ENCODE peak calls at places on chromosomes 5 and 9, in six cellular contexts. M is BJ, Y is sigmoid colon, E is IMR-90, N is neural progenitor cell, R is AG04450. Q is an unnamed sample.

GRCh38 chr5:73031839-73032238 is 76.0 kb downstream of the FCHO2 start:
- DNase-seq in M (peak; percentile 35), Y (no peak), E (peak; percentile 91), N (no peak), R (peak; percentile 66), Q (peak; percentile 83)

GRCh38 chr5:42811591-42812392 is at the start of gene SELENOP:
- DNase-seq in M (peak; percentile 2), Y (peak; percentile 81), E (no peak), N (peak; percentile 69), R (no peak), Q (peak; percentile 26)

GRCh38 chr5:172646716-172647285 is 5.7 kb downstream of the NEURL1B start:
- DNase-seq in M (no peak), Y (peak; percentile 92), E (peak; percentile 15), N (peak; percentile 75), R (no peak), Q (peak; percentile 34)

GRCh38 chr5:169980418-169981053 is at the start of gene INSYN2B:
- DNase-seq in M (peak; percentile 63), Y (peak; percentile 66), E (peak; percentile 87), N (peak; percentile 93), R (peak; percentile 71), Q (peak; percentile 94)

GRCh38 chr9:20396509-20396908 is 225.8 kb downstream of the MLLT3 start:
- DNase-seq in M (no peak), Y (no peak), E (no peak), N (no peak), R (no peak), Q (no peak)

GRCh38 chr5:115453391-115454095 is 91.0 kb downstream of the FEM1C start:
- DNase-seq in M (no peak), Y (no peak), E (no peak), N (no peak), R (no peak), Q (no peak)

GRCh38 chr5:169742773-169743296 is 105.8 kb downstream of the DOCK2 start:
- DNase-seq in M (peak; percentile 79), Y (no peak), E (peak; percentile 76), N (no peak), R (peak; percentile 59), Q (peak; percentile 82)

GRCh38 chr9:69922646-69923045 is 102.0 kb downstream of the CFAP95 start:
- DNase-seq in M (no peak), Y (no peak), E (peak; percentile 30), N (no peak), R (no peak), Q (no peak)

DNA sequence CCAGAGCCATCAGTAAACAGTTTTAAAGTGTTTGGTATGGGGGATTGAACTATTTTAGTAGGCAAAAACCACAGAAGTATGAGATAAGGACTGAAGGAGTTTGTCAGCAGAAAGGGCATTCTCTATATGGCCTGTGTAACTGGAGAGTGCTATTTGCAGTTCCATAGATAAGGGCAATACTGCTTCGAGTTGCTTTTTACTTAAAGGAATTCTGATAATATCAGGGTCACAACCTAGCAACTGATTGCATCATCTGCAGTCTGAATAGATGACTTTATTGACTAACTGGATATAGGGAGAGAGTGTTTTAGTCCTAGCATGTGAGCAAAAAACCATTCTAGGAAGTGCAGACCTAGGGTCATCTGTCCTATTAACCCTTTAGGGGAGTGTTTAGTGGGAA is 645.2 kb upstream of the PTPRD start:
- DNase-seq in M (no peak), Y (no peak), E (no peak), N (no peak), R (no peak), Q (no peak)
- H3K4me3 ChIP-seq in M (no peak overlapping the region), Y (no peak overlapping the region), E (no peak overlapping the region), N (no peak overlapping the region), R (no peak overlapping the region), Q (no peak overlapping the region)

DNA sequence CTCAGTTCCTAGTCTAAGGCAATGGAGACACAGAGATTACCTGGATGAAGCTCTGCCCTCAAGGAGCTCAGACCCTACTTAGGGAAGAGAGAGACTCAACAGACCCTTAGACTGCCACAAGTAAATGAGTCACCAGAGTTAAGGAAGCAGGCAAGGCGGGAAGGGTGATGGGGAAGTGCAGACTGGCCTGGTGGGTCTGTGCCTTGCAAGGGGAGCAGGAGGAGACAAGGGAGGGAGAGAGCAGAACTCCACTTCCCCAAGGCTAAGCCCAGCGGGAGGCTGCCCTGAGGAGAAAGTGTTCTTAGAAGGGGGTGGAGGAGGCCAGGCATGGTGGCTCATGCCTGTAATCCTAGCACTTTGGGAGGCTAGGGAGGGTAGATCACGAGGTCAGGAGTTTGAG is 83.7 kb downstream of the HRH2 start:
- DNase-seq in M (no peak), Y (no peak), E (no peak), N (no peak), R (no peak), Q (no peak)
- TF ChIP-seq CTCF in M (no peak), Y (no peak), E (no peak), N (no peak), R (no peak), Q (no peak)

GRCh38 chr5:1103505-1104326 is 8.1 kb downstream of the SLC12A7 start:
- DNase-seq in M (no peak), Y (peak; percentile 89), E (no peak), N (no peak), R (no peak), Q (peak; percentile 35)

GRCh38 chr5:1105350-1106265 is 6.3 kb downstream of the SLC12A7 start:
- DNase-seq in M (no peak), Y (no peak), E (no peak), N (no peak), R (no peak), Q (peak; percentile 31)

GRCh38 chr5:1106385-1107166 is 5.3 kb downstream of the SLC12A7 start:
- DNase-seq in M (no peak), Y (no peak), E (no peak), N (no peak), R (no peak), Q (no peak)

GRCh38 chr5:1103093-1103492 is 8.8 kb downstream of the SLC12A7 start:
- DNase-seq in M (no peak), Y (no peak), E (peak; percentile 31), N (no peak), R (no peak), Q (no peak)

GRCh38 chr5:1104327-1105006 is 7.4 kb downstream of the SLC12A7 start:
- DNase-seq in M (no peak), Y (no peak), E (no peak), N (no peak), R (no peak), Q (no peak)
- H3K4me3 ChIP-seq in M (no peak overlapping the region), Y (no peak overlapping the region), E (no peak overlapping the region), N (no peak overlapping the region), R (no peak overlapping the region), Q (no peak overlapping the region)

GRCh38 chr5:10489810-10490426 is 48.2 kb downstream of the ROPN1L start:
- DNase-seq in M (no peak), Y (no peak), E (peak; percentile 31), N (no peak), R (no peak), Q (peak; percentile 49)
- TF ChIP-seq CTCF in M (no peak), Y (no peak), E (no peak), N (no peak), R (no peak), Q (no peak)

GRCh38 chr9:99816392-99816791 is 5.3 kb upstream of the NR4A3 start:
- DNase-seq in M (no peak), Y (no peak), E (no peak), N (no peak), R (no peak), Q (no peak)

GRCh38 chr9:99819484-99820329 is 2.0 kb upstream of the NR4A3 start:
- DNase-seq in M (peak; percentile 68), Y (peak; percentile 98), E (peak; percentile 96), N (peak; percentile 98), R (peak; percentile 87), Q (peak; percentile 95)

GRCh38 chr9:99820330-99821186 is 1.1 kb upstream of the NR4A3 start:
- DNase-seq in M (peak; percentile 31), Y (peak; percentile 93), E (peak; percentile 89), N (no peak), R (peak; percentile 61), Q (peak; percentile 88)

GRCh38 chr9:99819123-99819483 is 2.6 kb upstream of the NR4A3 start:
- DNase-seq in M (no peak), Y (no peak), E (no peak), N (no peak), R (peak; percentile 78), Q (no peak)

GRCh38 chr9:99818439-99818992 is 3.2 kb upstream of the NR4A3 start:
- DNase-seq in M (no peak), Y (no peak), E (no peak), N (peak; percentile 59), R (no peak), Q (no peak)
- H3K4me3 ChIP-seq in M (peak overlapping the region; percentile 76), Y (peak overlapping the region; percentile 82), E (peak overlapping the region; percentile 65), N (peak overlapping the region; percentile 93), R (peak overlapping the region; percentile 81), Q (peak overlapping the region; percentile 87)

DNA sequence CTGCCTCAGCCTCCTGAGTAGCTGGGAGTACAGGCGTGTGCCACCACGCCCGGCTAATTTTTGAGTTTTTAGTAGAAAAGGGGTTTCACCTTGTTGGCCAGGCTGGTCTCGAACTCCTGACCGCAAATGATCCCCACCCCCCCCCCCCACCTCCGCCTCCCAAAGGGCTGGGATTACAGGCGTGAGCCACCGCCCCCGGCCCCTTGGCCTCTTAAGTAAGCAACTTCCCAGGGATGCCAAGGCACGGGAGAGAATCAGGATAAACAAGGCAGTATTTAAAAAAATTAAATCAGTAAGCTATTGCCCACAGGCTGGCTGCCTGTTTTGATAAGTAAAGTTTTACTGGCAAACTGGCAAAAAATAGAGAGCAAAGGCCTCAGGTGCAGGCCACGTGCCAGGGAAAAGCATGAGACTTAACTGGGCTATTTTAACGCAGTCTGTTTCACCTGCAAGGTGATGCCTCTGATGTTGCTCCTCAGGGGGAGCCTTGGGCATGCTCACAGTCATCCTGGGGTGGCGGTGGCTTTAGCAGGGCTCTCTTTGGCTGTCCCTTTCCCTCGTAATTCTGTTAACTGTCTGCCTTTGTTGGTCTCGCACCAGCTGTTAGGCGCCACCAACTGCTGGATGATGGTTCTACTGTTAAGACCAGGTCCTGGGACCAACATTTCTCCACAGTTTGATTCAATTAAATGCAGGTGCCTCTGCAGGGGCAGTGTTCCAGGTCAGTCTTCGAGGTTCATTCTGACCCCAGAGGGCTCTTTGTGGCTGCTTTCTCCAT is 19.4 kb upstream of the RNF130 start:
- DNase-seq in M (no peak), Y (no peak), E (peak; percentile 14), N (peak; percentile 78), R (no peak), Q (peak; percentile 23)
- TF ChIP-seq CTCF in M (peak; percentile 38), Y (no peak), E (no peak), N (peak; percentile 44), R (peak; percentile 27), Q (peak; percentile 13)

GRCh38 chr9:134930404-134930803 is 12.7 kb upstream of the FCN1 start:
- DNase-seq in M (no peak), Y (no peak), E (no peak), N (no peak), R (no peak), Q (no peak)
- H3K4me3 ChIP-seq in M (no peak overlapping the region), Y (no peak overlapping the region), E (no peak overlapping the region), N (no peak overlapping the region), R (no peak overlapping the region), Q (no peak overlapping the region)

GRCh38 chr5:82074968-82075367 is 103.1 kb downstream of the ATG10 start:
- DNase-seq in M (no peak), Y (no peak), E (no peak), N (peak; percentile 29), R (no peak), Q (peak; percentile 5)
- TF ChIP-seq CTCF in M (no peak), Y (no peak), E (no peak), N (no peak), R (no peak), Q (no peak)